ENCODE peak calls at places on chromosome 9, in four cellular contexts. A, Y, Z and L are unnamed samples.

GRCh38 chr9:101387871-101388506 is 3.2 kb upstream of the BAAT start:
- DNase-seq in Y (peak), A (no peak), Z (no peak), L (peak)

GRCh38 chr9:81771606-81772005 is 82.3 kb upstream of the TLE1 start:
- DNase-seq in A (no peak), Y (no peak), Z (no peak), L (peak)

GRCh38 chr9:98328141-98328540 is 72.7 kb upstream of the TBC1D2 start:
- DNase-seq in Y (no peak), A (no peak), Z (no peak), L (no peak)

GRCh38 chr9:18605763-18606162 is 131.8 kb downstream of the ADAMTSL1 start:
- DNase-seq in A (no peak), Z (peak), Y (no peak), L (no peak)

GRCh38 chr9:70413427-70413797 is 1.0 kb downstream of the KLF9 start:
- DNase-seq in Y (peak), A (peak), Z (no peak), L (no peak)

GRCh38 chr9:127154003-127154389 is 31.6 kb upstream of the ANGPTL2 start:
- DNase-seq in A (no peak), Z (no peak), Y (no peak), L (no peak)

GRCh38 chr9:33468797-33469621 is 4.7 kb downstream of the NOL6 start:
- DNase-seq in Z (peak), A (no peak), Y (no peak), L (no peak)

GRCh38 chr9:77707696-77708095 is 59.6 kb upstream of the GNA14 start:
- DNase-seq in Z (peak), A (no peak), Y (no peak), L (peak)

GRCh38 chr9:83472221-83472665 is 66.0 kb downstream of the FRMD3 start:
- DNase-seq in A (no peak), Z (no peak), Y (no peak), L (peak)

GRCh38 chr9:87350915-87351314 is 146.8 kb upstream of the DAPK1 start:
- DNase-seq in A (no peak), Y (no peak), Z (no peak), L (no peak)

GRCh38 chr9:135641745-135642144 is 2.4 kb upstream of the GLT6D1 start:
- DNase-seq in A (no peak), Y (no peak), Z (no peak), L (no peak)

GRCh38 chr9:125752070-125752628 is 5.0 kb downstream of the PBX3 start:
- DNase-seq in A (no peak), Y (peak), Z (no peak), L (peak)

GRCh38 chr9:133572821-133573361 is 36.3 kb downstream of the FAM163B start:
- DNase-seq in Y (no peak), Z (no peak), A (no peak), L (no peak)

GRCh38 chr9:118529210-118529609 is 825.0 kb downstream of the TLR4 start:
- DNase-seq in A (no peak), Y (no peak), Z (no peak), L (peak)

GRCh38 chr9:90801175-90801506 is 478 bp upstream of the SYK start:
- DNase-seq in Z (no peak), A (no peak), Y (no peak), L (no peak)

GRCh38 chr9:17609312-17610005 is 30.6 kb downstream of the SH3GL2 start:
- DNase-seq in Z (no peak), A (no peak), Y (no peak), L (no peak)

GRCh38 chr9:78783743-78784142 is 486.8 kb downstream of the PSAT1 start:
- DNase-seq in A (no peak), Z (no peak), Y (no peak), L (peak)
- TF ChIP-seq CTCF in A (no peak), Z (no peak), Y (peak), L (peak)

DNA sequence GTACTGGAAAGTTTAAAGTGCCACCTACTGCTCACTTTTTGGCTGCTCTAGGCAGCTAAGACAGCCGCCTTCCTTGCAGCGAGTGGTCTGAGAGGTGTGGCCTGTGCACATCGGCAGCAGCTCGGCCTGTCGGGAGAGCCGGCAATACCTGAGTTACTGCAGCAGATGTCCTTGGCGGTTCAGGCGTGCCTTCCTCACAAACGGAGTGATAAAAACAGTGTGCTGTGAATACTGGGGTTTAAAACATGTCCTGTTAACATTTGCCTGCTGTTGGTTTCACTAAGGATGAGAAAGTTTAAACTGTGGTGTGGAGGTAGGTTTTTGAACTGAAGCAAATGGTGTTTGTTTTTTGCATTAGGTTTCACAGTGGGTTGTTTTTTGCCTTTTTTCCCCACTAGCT is 12.9 kb downstream of the TRAF2 start:
- DNase-seq in Z (no peak), A (no peak), Y (no peak), L (no peak)
- TF ChIP-seq CTCF in Z (no peak), A (no peak), Y (no peak), L (no peak)

GRCh38 chr9:137301086-137301947 is 754 bp downstream of the NRARP start:
- DNase-seq in A (peak), Z (no peak), Y (peak), L (peak)
- TF ChIP-seq CTCF in A (no peak), Z (peak), Y (peak), L (peak)

DNA sequence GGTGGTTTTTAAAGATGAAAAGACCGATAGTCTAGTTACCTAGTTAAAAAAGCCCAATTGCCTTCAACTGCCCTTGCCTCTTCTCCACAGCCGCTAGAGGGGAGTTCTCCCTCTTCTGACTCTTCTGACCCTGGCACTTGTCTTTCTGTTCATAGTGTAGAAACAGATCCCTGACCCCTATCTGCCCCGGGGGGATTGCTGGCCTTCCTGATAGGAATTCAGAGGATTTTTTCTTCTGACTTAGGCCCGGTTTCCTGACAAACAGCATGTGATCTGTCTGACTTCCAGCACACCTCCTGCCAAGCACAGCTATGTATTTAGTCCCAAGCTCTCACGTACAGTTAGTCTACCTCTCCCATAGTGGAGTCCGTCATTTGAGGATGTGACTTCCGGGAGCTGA is 5.0 kb upstream of the TMEM268 start:
- DNase-seq in Z (no peak), Y (no peak), A (no peak), L (no peak)
- TF ChIP-seq CTCF in Z (no peak), Y (no peak), A (no peak), L (no peak)

DNA sequence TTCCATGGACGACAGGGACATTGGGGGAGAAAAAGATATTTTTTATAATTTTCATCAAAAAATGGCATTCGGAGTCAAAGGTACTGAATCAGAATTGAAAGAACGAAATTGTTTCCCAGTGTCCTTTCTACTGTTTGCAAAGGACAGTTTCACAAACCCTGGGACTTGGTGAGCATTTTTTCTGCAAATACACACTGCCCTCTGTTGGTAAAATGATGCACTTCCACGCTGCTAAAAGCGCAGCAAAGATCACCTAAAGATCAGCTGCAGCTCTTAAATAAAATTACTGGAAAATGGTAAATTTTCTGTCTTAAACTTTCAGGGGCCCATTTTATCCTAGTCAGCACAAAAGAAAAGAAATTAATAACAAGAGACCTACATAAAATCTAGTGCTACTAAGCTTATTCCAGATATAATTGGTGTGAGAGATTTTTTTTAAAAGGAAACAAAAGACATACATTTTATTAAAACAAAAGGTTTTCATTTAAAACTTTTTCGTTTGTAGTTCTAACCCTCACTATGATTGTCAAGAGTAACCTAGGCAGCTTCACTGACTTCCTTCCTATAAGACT is 566.0 kb downstream of the CAAP1 start:
- DNase-seq in Y (peak), A (peak), Z (peak), L (peak)
- TF ChIP-seq CTCF in Y (peak), A (peak), Z (peak), L (peak)

DNA sequence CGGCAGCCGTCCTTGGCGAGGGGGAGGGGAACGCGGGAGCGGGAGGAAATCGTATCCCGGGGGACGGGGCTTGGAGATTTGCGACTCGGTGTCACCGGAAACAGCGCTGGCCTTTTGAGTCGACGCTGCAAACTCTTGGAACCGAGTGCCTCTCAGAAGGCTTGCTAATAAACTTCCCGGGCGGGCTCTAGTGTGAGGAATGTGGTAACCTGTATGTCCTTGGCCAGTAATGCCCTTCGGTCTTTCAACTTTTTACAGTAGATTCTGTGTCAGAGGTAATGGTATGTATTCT is 82.7 kb downstream of the PTPDC1 start:
- DNase-seq in A (no peak), Y (peak), Z (no peak), L (no peak)
- TF ChIP-seq CTCF in A (no peak), Y (no peak), Z (no peak), L (no peak)

DNA sequence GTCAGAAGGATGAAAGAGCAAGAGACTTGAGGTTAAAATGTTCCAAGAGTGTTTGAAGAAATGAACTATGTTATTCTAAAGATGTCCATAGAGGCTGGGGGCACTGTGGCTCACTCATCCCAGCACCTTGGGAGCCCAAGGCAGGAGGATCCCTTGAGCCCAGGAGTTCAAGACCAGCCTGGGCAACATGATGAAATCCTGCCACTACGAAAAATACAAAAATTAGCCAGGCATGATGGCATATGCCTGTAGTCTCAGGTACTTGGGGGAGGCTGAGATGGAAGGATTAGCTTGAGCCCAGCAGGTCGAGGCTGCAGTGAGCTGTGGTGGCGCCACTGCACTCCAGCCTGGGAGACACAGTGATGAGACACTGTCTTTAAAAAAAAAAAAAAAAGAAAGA is 2.7 kb downstream of the AOPEP start:
- DNase-seq in A (peak), Z (no peak), Y (no peak), L (no peak)
- TF ChIP-seq CTCF in A (no peak), Z (no peak), Y (peak), L (no peak)